ENCODE peak calls at places on chromosomes 12 and 14, in nine cellular contexts. X, E, F, B, V, C, W, M and R are unnamed samples.

GRCh38 chr12:60191676-60192359 is 596.0 kb downstream of the SLC16A7 start:
- DNase-seq in X (no peak), E (no peak), F (no peak), B (no peak), V (peak), C (no peak), W (peak), M (no peak), R (no peak)

GRCh38 chr12:95551305-95551704 is at the start of gene USP44:
- DNase-seq in X (no peak), E (no peak), F (peak), B (no peak), V (no peak), C (no peak), W (no peak), M (peak), R (no peak)

GRCh38 chr12:4201333-4202105 is 72.0 kb upstream of the CCND2 start:
- DNase-seq in X (no peak), E (no peak), F (no peak), B (no peak), V (no peak), C (no peak), W (no peak), M (no peak), R (no peak)

GRCh38 chr14:33799705-33800269 is 151.1 kb downstream of the EGLN3 start:
- DNase-seq in X (no peak), E (no peak), F (no peak), B (no peak), V (no peak), C (no peak), W (no peak), M (no peak), R (no peak)

GRCh38 chr14:44154889-44155288 is 352.2 kb downstream of the FSCB start:
- DNase-seq in X (no peak), E (no peak), F (no peak), B (no peak), V (peak), C (no peak), W (no peak), M (no peak), R (no peak)

GRCh38 chr12:107092669-107093546 is 441 bp downstream of the CRY1 start:
- DNase-seq in X (peak), E (peak), F (peak), B (no peak), V (peak), C (peak), W (peak), M (no peak), R (peak)

GRCh38 chr14:95290769-95291440 is 28.8 kb downstream of the CLMN start:
- DNase-seq in X (no peak), E (no peak), F (no peak), B (no peak), V (peak), C (no peak), W (no peak), M (no peak), R (peak)

GRCh38 chr12:106739815-106740552 is 34.5 kb upstream of the RIC8B start:
- DNase-seq in X (peak), E (no peak), F (no peak), B (no peak), V (peak), C (no peak), W (peak), M (no peak), R (peak)

GRCh38 chr12:117686911-117687377 is 281.8 kb downstream of the KSR2 start:
- DNase-seq in X (peak), E (no peak), F (no peak), B (no peak), V (peak), C (no peak), W (peak), M (no peak), R (peak)

GRCh38 chr14:101460986-101461750 is 100.1 kb upstream of the DIO3 start:
- DNase-seq in X (no peak), E (no peak), F (no peak), B (no peak), V (no peak), C (no peak), W (no peak), M (no peak), R (no peak)

GRCh38 chr14:84969501-84969900 is 560.4 kb upstream of the FLRT2 start:
- DNase-seq in X (no peak), E (no peak), F (no peak), B (no peak), V (peak), C (no peak), W (no peak), M (no peak), R (no peak)

GRCh38 chr12:123111498-123112165 is 39.3 kb downstream of the PITPNM2 start:
- DNase-seq in X (no peak), E (no peak), F (no peak), B (no peak), V (no peak), C (no peak), W (peak), M (no peak), R (peak)

GRCh38 chr12:98154850-98155249 is 360.5 kb upstream of the TMPO start:
- DNase-seq in X (no peak), E (peak), F (peak), B (no peak), V (peak), C (no peak), W (no peak), M (peak), R (peak)

GRCh38 chr14:69268763-69269162 is 8.8 kb downstream of the GALNT16 start:
- DNase-seq in X (peak), E (no peak), F (no peak), B (no peak), V (peak), C (no peak), W (peak), M (no peak), R (peak)

GRCh38 chr12:43951286-43951685 is 115.4 kb downstream of the TMEM117 start:
- DNase-seq in X (no peak), E (no peak), F (no peak), B (no peak), V (no peak), C (no peak), W (no peak), M (no peak), R (no peak)

GRCh38 chr12:51472984-51473383 is 48.4 kb downstream of the SLC4A8 start:
- DNase-seq in X (no peak), E (no peak), F (no peak), B (no peak), V (no peak), C (no peak), W (no peak), M (no peak), R (no peak)

GRCh38 chr12:30822385-30823139 is 67.8 kb upstream of the CAPRIN2 start:
- DNase-seq in X (peak), E (no peak), F (peak), B (no peak), V (no peak), C (peak), W (peak), M (peak), R (peak)

GRCh38 chr12:101954681-101955080 is 77.3 kb downstream of the DRAM1 start:
- DNase-seq in X (no peak), E (no peak), F (no peak), B (no peak), V (no peak), C (no peak), W (no peak), M (no peak), R (no peak)

GRCh38 chr12:3123729-3124128 is 46.5 kb downstream of the TSPAN9 start:
- DNase-seq in X (no peak), E (no peak), F (no peak), B (no peak), V (peak), C (no peak), W (peak), M (no peak), R (no peak)

GRCh38 chr12:126083931-126084330 is 1018.7 kb downstream of the AACS start:
- DNase-seq in X (no peak), E (no peak), F (no peak), B (no peak), V (no peak), C (no peak), W (no peak), M (no peak), R (no peak)

GRCh38 chr12:75751769-75752471 is 240.5 kb upstream of the KRR1 start:
- DNase-seq in X (no peak), E (no peak), F (no peak), B (no peak), V (no peak), C (no peak), W (no peak), M (no peak), R (no peak)

GRCh38 chr14:23580948-23581281 is 2.3 kb upstream of the JPH4 start:
- DNase-seq in X (no peak), E (no peak), F (no peak), B (no peak), V (no peak), C (no peak), W (no peak), M (no peak), R (no peak)

GRCh38 chr12:123905319-123905925 is 67.2 kb downstream of the CCDC92 start:
- DNase-seq in X (peak), E (peak), F (peak), B (peak), V (peak), C (peak), W (peak), M (peak), R (peak)

GRCh38 chr12:28369483-28369882 is 179.2 kb downstream of the CCDC91 start:
- DNase-seq in X (no peak), E (no peak), F (no peak), B (no peak), V (no peak), C (no peak), W (no peak), M (no peak), R (no peak)

GRCh38 chr14:102893452-102893851 is 29.0 kb upstream of the AMN start:
- DNase-seq in X (peak), E (no peak), F (no peak), B (peak), V (no peak), C (no peak), W (no peak), M (no peak), R (no peak)

GRCh38 chr14:105477659-105478623 is 3.3 kb downstream of the CRIP2 start:
- DNase-seq in X (no peak), E (no peak), F (no peak), B (no peak), V (no peak), C (no peak), W (no peak), M (no peak), R (no peak)

GRCh38 chr14:56244138-56244789 is 126.1 kb downstream of the PELI2 start:
- DNase-seq in X (peak), E (no peak), F (no peak), B (peak), V (peak), C (no peak), W (peak), M (no peak), R (peak)

GRCh38 chr12:115872212-115872611 is 405.3 kb downstream of the MED13L start:
- DNase-seq in X (no peak), E (peak), F (no peak), B (no peak), V (peak), C (no peak), W (no peak), M (no peak), R (no peak)

GRCh38 chr12:92478692-92479091 is 224.1 kb upstream of the PLEKHG7 start:
- DNase-seq in X (no peak), E (no peak), F (no peak), B (no peak), V (no peak), C (no peak), W (no peak), M (no peak), R (no peak)

GRCh38 chr14:61736751-61737150 is 25.5 kb upstream of the SNAPC1 start:
- DNase-seq in X (no peak), E (no peak), F (no peak), B (no peak), V (peak), C (no peak), W (no peak), M (no peak), R (no peak)

GRCh38 chr14:101236496-101237240 is 324.6 kb upstream of the DIO3 start:
- DNase-seq in X (no peak), E (no peak), F (no peak), B (no peak), V (no peak), C (no peak), W (no peak), M (no peak), R (no peak)

GRCh38 chr14:45112886-45113772 is 21.2 kb downstream of the FKBP3 start:
- DNase-seq in X (no peak), E (no peak), F (no peak), B (no peak), V (peak), C (no peak), W (no peak), M (no peak), R (no peak)